ENCODE peak calls at places on chromosomes 13 and 19, in eight cellular contexts. One of them, this sample, is unnamed.

GRCh38 chr13:87138856-87139255 is 532.3 kb upstream of the SLITRK5 start:
- DNase-seq in activated T-cell treated with anti-CD3 and anti-CD28 coated beads, Interleukin-2, amount 50 U/mL, for 4 hours: no peak
- DNase-seq in CD4-positive, alpha-beta memory T cell: no peak
- DNase-seq in iris pigment epithelial cell: no peak
- DNase-seq in T-helper 1 cell: no peak
- DNase-seq in KBM-7: no peak
- DNase-seq in EL: no peak
- DNase-seq in ascending aorta: no peak
- DNase-seq in this sample: no peak

GRCh38 chr13:99498304-99499161 is 2.7 kb upstream of the TM9SF2 start:
- DNase-seq in activated T-cell treated with anti-CD3 and anti-CD28 coated beads, Interleukin-2, amount 50 U/mL, for 4 hours: peak
- DNase-seq in CD4-positive, alpha-beta memory T cell: peak
- DNase-seq in iris pigment epithelial cell: peak
- DNase-seq in T-helper 1 cell: peak
- DNase-seq in KBM-7: peak
- DNase-seq in EL: peak
- DNase-seq in ascending aorta: peak
- DNase-seq in this sample: peak

GRCh38 chr19:13241321-13242104 is 91.3 kb downstream of the IER2 start:
- DNase-seq in activated T-cell treated with anti-CD3 and anti-CD28 coated beads, Interleukin-2, amount 50 U/mL, for 4 hours: no peak
- DNase-seq in CD4-positive, alpha-beta memory T cell: no peak
- DNase-seq in iris pigment epithelial cell: no peak
- DNase-seq in T-helper 1 cell: no peak
- DNase-seq in KBM-7: peak
- DNase-seq in EL: no peak
- DNase-seq in ascending aorta: no peak
- DNase-seq in this sample: no peak

GRCh38 chr19:35037716-35038622 is 3.6 kb upstream of the HPN start:
- DNase-seq in activated T-cell treated with anti-CD3 and anti-CD28 coated beads, Interleukin-2, amount 50 U/mL, for 4 hours: no peak
- DNase-seq in CD4-positive, alpha-beta memory T cell: no peak
- DNase-seq in iris pigment epithelial cell: no peak
- DNase-seq in T-helper 1 cell: no peak
- DNase-seq in KBM-7: peak
- DNase-seq in EL: no peak
- DNase-seq in ascending aorta: no peak
- DNase-seq in this sample: no peak

GRCh38 chr19:51521357-51521756 is 10.1 kb downstream of the SIGLEC6 start:
- DNase-seq in activated T-cell treated with anti-CD3 and anti-CD28 coated beads, Interleukin-2, amount 50 U/mL, for 4 hours: no peak
- DNase-seq in CD4-positive, alpha-beta memory T cell: no peak
- DNase-seq in iris pigment epithelial cell: no peak
- DNase-seq in T-helper 1 cell: no peak
- DNase-seq in KBM-7: no peak
- DNase-seq in EL: no peak
- DNase-seq in ascending aorta: no peak
- DNase-seq in this sample: no peak

GRCh38 chr13:99055286-99056073 is 77.6 kb upstream of the DOCK9 start:
- DNase-seq in activated T-cell treated with anti-CD3 and anti-CD28 coated beads, Interleukin-2, amount 50 U/mL, for 4 hours: no peak
- DNase-seq in CD4-positive, alpha-beta memory T cell: peak
- DNase-seq in iris pigment epithelial cell: no peak
- DNase-seq in T-helper 1 cell: no peak
- DNase-seq in KBM-7: no peak
- DNase-seq in EL: no peak
- DNase-seq in ascending aorta: no peak
- DNase-seq in this sample: no peak

GRCh38 chr19:33175886-33176669 is 18.1 kb upstream of the LRP3 start:
- DNase-seq in activated T-cell treated with anti-CD3 and anti-CD28 coated beads, Interleukin-2, amount 50 U/mL, for 4 hours: peak
- DNase-seq in CD4-positive, alpha-beta memory T cell: no peak
- DNase-seq in iris pigment epithelial cell: peak
- DNase-seq in T-helper 1 cell: no peak
- DNase-seq in KBM-7: no peak
- DNase-seq in EL: peak
- DNase-seq in ascending aorta: no peak
- DNase-seq in this sample: no peak

GRCh38 chr19:44718441-44719261 is 19.7 kb downstream of the CEACAM16 start:
- DNase-seq in activated T-cell treated with anti-CD3 and anti-CD28 coated beads, Interleukin-2, amount 50 U/mL, for 4 hours: no peak
- DNase-seq in CD4-positive, alpha-beta memory T cell: no peak
- DNase-seq in iris pigment epithelial cell: peak
- DNase-seq in T-helper 1 cell: no peak
- DNase-seq in KBM-7: peak
- DNase-seq in EL: peak
- DNase-seq in ascending aorta: no peak
- DNase-seq in this sample: no peak

GRCh38 chr13:101262306-101262705 is 154.0 kb downstream of the NALCN start:
- DNase-seq in activated T-cell treated with anti-CD3 and anti-CD28 coated beads, Interleukin-2, amount 50 U/mL, for 4 hours: no peak
- DNase-seq in CD4-positive, alpha-beta memory T cell: no peak
- DNase-seq in iris pigment epithelial cell: no peak
- DNase-seq in T-helper 1 cell: no peak
- DNase-seq in KBM-7: no peak
- DNase-seq in EL: no peak
- DNase-seq in ascending aorta: no peak
- DNase-seq in this sample: no peak

GRCh38 chr19:4597975-4598671 is 38.6 kb upstream of the SEMA6B start:
- DNase-seq in activated T-cell treated with anti-CD3 and anti-CD28 coated beads, Interleukin-2, amount 50 U/mL, for 4 hours: peak
- DNase-seq in CD4-positive, alpha-beta memory T cell: peak
- DNase-seq in iris pigment epithelial cell: no peak
- DNase-seq in T-helper 1 cell: peak
- DNase-seq in KBM-7: peak
- DNase-seq in EL: peak
- DNase-seq in ascending aorta: no peak
- DNase-seq in this sample: peak

GRCh38 chr19:45117167-45117594 is 24.2 kb downstream of the PPP1R37 start:
- DNase-seq in activated T-cell treated with anti-CD3 and anti-CD28 coated beads, Interleukin-2, amount 50 U/mL, for 4 hours: peak
- DNase-seq in CD4-positive, alpha-beta memory T cell: peak
- DNase-seq in iris pigment epithelial cell: no peak
- DNase-seq in T-helper 1 cell: no peak
- DNase-seq in KBM-7: peak
- DNase-seq in EL: no peak
- DNase-seq in ascending aorta: no peak
- DNase-seq in this sample: no peak

GRCh38 chr13:49638416-49639072 is 10.2 kb downstream of the ARL11 start:
- DNase-seq in activated T-cell treated with anti-CD3 and anti-CD28 coated beads, Interleukin-2, amount 50 U/mL, for 4 hours: no peak
- DNase-seq in CD4-positive, alpha-beta memory T cell: no peak
- DNase-seq in iris pigment epithelial cell: no peak
- DNase-seq in T-helper 1 cell: no peak
- DNase-seq in KBM-7: no peak
- DNase-seq in EL: no peak
- DNase-seq in ascending aorta: no peak
- DNase-seq in this sample: no peak

This sample was measured in CD8-positive, alpha-beta memory T cell.